ENCODE peak calls at places on chromosomes 7 and 10, in seven cellular contexts. One of them, this sample, is unnamed.

GRCh38 chr10:114526497-114527238 is 122.4 kb upstream of the AFAP1L2 start:
- DNase-seq in lower leg skin: peak
- DNase-seq in CD8-positive, alpha-beta T cell: peak
- DNase-seq in endothelial cell: peak
- DNase-seq in ascending aorta: peak
- DNase-seq in right atrium auricular region: peak
- DNase-seq in cardiac fibroblast: peak
- DNase-seq in this sample: no peak

GRCh38 chr7:106484562-106484961 is 176.4 kb downstream of the CCDC71L start:
- DNase-seq in endothelial cell: no peak
- DNase-seq in ascending aorta: no peak
- DNase-seq in right atrium auricular region: no peak
- DNase-seq in lower leg skin: no peak
- DNase-seq in CD8-positive, alpha-beta T cell: no peak
- DNase-seq in cardiac fibroblast: peak
- DNase-seq in this sample: no peak

GRCh38 chr10:86500846-86501245 is 20.7 kb downstream of the WAPL start:
- DNase-seq in right atrium auricular region: no peak
- DNase-seq in endothelial cell: no peak
- DNase-seq in lower leg skin: no peak
- DNase-seq in CD8-positive, alpha-beta T cell: no peak
- DNase-seq in ascending aorta: no peak
- DNase-seq in cardiac fibroblast: peak
- DNase-seq in this sample: no peak

GRCh38 chr10:29619273-29619672 is 15.5 kb downstream of the SVIL start:
- DNase-seq in endothelial cell: no peak
- DNase-seq in cardiac fibroblast: peak
- DNase-seq in CD8-positive, alpha-beta T cell: no peak
- DNase-seq in lower leg skin: no peak
- DNase-seq in right atrium auricular region: peak
- DNase-seq in ascending aorta: no peak
- DNase-seq in this sample: no peak

GRCh38 chr10:22429981-22430421 is 84.7 kb downstream of the SPAG6 start:
- DNase-seq in lower leg skin: no peak
- DNase-seq in cardiac fibroblast: no peak
- DNase-seq in CD8-positive, alpha-beta T cell: no peak
- DNase-seq in ascending aorta: no peak
- DNase-seq in endothelial cell: no peak
- DNase-seq in right atrium auricular region: no peak
- DNase-seq in this sample: no peak

GRCh38 chr7:105838273-105839141 is 37.9 kb downstream of the ATXN7L1 start:
- DNase-seq in ascending aorta: no peak
- DNase-seq in right atrium auricular region: no peak
- DNase-seq in CD8-positive, alpha-beta T cell: no peak
- DNase-seq in endothelial cell: no peak
- DNase-seq in lower leg skin: no peak
- DNase-seq in cardiac fibroblast: peak
- DNase-seq in this sample: no peak

GRCh38 chr10:89525556-89525955 is 9.8 kb downstream of the SLC16A12 start:
- DNase-seq in lower leg skin: no peak
- DNase-seq in endothelial cell: no peak
- DNase-seq in ascending aorta: no peak
- DNase-seq in right atrium auricular region: no peak
- DNase-seq in cardiac fibroblast: no peak
- DNase-seq in CD8-positive, alpha-beta T cell: no peak
- DNase-seq in this sample: no peak

GRCh38 chr7:157516911-157517781 is 180.3 kb downstream of the DNAJB6 start:
- DNase-seq in endothelial cell: no peak
- DNase-seq in CD8-positive, alpha-beta T cell: no peak
- DNase-seq in cardiac fibroblast: no peak
- DNase-seq in lower leg skin: peak
- DNase-seq in ascending aorta: no peak
- DNase-seq in right atrium auricular region: peak
- DNase-seq in this sample: no peak

GRCh38 chr10:74586088-74586585 is 240.3 kb upstream of the KAT6B start:
- DNase-seq in ascending aorta: no peak
- DNase-seq in cardiac fibroblast: peak
- DNase-seq in right atrium auricular region: no peak
- DNase-seq in CD8-positive, alpha-beta T cell: peak
- DNase-seq in lower leg skin: no peak
- DNase-seq in endothelial cell: no peak
- DNase-seq in this sample: no peak

GRCh38 chr7:130290745-130291144 is 2.2 kb upstream of the CPA4 start:
- DNase-seq in right atrium auricular region: no peak
- DNase-seq in CD8-positive, alpha-beta T cell: no peak
- DNase-seq in cardiac fibroblast: peak
- DNase-seq in lower leg skin: peak
- DNase-seq in ascending aorta: no peak
- DNase-seq in endothelial cell: no peak
- DNase-seq in this sample: no peak

GRCh38 chr7:30278849-30279505 is 5.4 kb upstream of the ZNRF2 start:
- DNase-seq in lower leg skin: no peak
- DNase-seq in CD8-positive, alpha-beta T cell: no peak
- DNase-seq in cardiac fibroblast: no peak
- DNase-seq in endothelial cell: no peak
- DNase-seq in right atrium auricular region: no peak
- DNase-seq in ascending aorta: no peak
- DNase-seq in this sample: no peak

GRCh38 chr10:97687785-97688781 is 1.0 kb upstream of the AVPI1 start:
- DNase-seq in cardiac fibroblast: peak
- DNase-seq in endothelial cell: no peak
- DNase-seq in CD8-positive, alpha-beta T cell: no peak
- DNase-seq in lower leg skin: no peak
- DNase-seq in ascending aorta: no peak
- DNase-seq in right atrium auricular region: no peak
- DNase-seq in this sample: no peak

GRCh38 chr10:79905322-79906314 is 43.3 kb downstream of the SFTPD start:
- DNase-seq in CD8-positive, alpha-beta T cell: no peak
- DNase-seq in endothelial cell: no peak
- DNase-seq in lower leg skin: no peak
- DNase-seq in right atrium auricular region: no peak
- DNase-seq in ascending aorta: no peak
- DNase-seq in cardiac fibroblast: peak
- DNase-seq in this sample: no peak

GRCh38 chr10:124469956-124470484 is 8.4 kb downstream of the LHPP start:
- DNase-seq in right atrium auricular region: no peak
- DNase-seq in cardiac fibroblast: no peak
- DNase-seq in ascending aorta: no peak
- DNase-seq in lower leg skin: no peak
- DNase-seq in endothelial cell: no peak
- DNase-seq in CD8-positive, alpha-beta T cell: no peak
- DNase-seq in this sample: no peak

GRCh38 chr7:138338361-138338760 is 121.7 kb upstream of the TRIM24 start:
- DNase-seq in cardiac fibroblast: peak
- DNase-seq in endothelial cell: no peak
- DNase-seq in right atrium auricular region: no peak
- DNase-seq in lower leg skin: peak
- DNase-seq in ascending aorta: no peak
- DNase-seq in CD8-positive, alpha-beta T cell: no peak
- DNase-seq in this sample: no peak

GRCh38 chr7:46072722-46073121 is 151.7 kb upstream of the IGFBP3 start:
- DNase-seq in right atrium auricular region: no peak
- DNase-seq in ascending aorta: no peak
- DNase-seq in endothelial cell: no peak
- DNase-seq in CD8-positive, alpha-beta T cell: no peak
- DNase-seq in lower leg skin: no peak
- DNase-seq in cardiac fibroblast: peak
- DNase-seq in this sample: no peak

GRCh38 chr7:16926861-16927260 is 45.1 kb upstream of the AGR3 start:
- DNase-seq in cardiac fibroblast: no peak
- DNase-seq in endothelial cell: no peak
- DNase-seq in CD8-positive, alpha-beta T cell: no peak
- DNase-seq in lower leg skin: no peak
- DNase-seq in ascending aorta: no peak
- DNase-seq in right atrium auricular region: no peak
- DNase-seq in this sample: no peak

GRCh38 chr10:103666109-103666508 is 172.6 kb downstream of the NEURL1 start:
- DNase-seq in endothelial cell: peak
- DNase-seq in cardiac fibroblast: peak
- DNase-seq in lower leg skin: no peak
- DNase-seq in right atrium auricular region: no peak
- DNase-seq in ascending aorta: no peak
- DNase-seq in CD8-positive, alpha-beta T cell: no peak
- DNase-seq in this sample: no peak

GRCh38 chr7:100220833-100221718 is 1.3 kb downstream of the PVRIG start:
- DNase-seq in lower leg skin: no peak
- DNase-seq in endothelial cell: no peak
- DNase-seq in right atrium auricular region: no peak
- DNase-seq in ascending aorta: no peak
- DNase-seq in CD8-positive, alpha-beta T cell: peak
- DNase-seq in cardiac fibroblast: no peak
- DNase-seq in this sample: no peak

GRCh38 chr7:88597941-88598425 is 161.5 kb upstream of the ZNF804B start:
- DNase-seq in right atrium auricular region: no peak
- DNase-seq in endothelial cell: no peak
- DNase-seq in lower leg skin: no peak
- DNase-seq in cardiac fibroblast: no peak
- DNase-seq in CD8-positive, alpha-beta T cell: no peak
- DNase-seq in ascending aorta: no peak
- DNase-seq in this sample: no peak

GRCh38 chr10:103476046-103476768 is 2.8 kb downstream of the CALHM3 start:
- DNase-seq in endothelial cell: peak
- DNase-seq in lower leg skin: no peak
- DNase-seq in right atrium auricular region: no peak
- DNase-seq in ascending aorta: no peak
- DNase-seq in cardiac fibroblast: peak
- DNase-seq in CD8-positive, alpha-beta T cell: no peak
- DNase-seq in this sample: no peak

GRCh38 chr10:71581376-71581775 is 138.2 kb downstream of the C10orf105 start:
- DNase-seq in right atrium auricular region: no peak
- DNase-seq in ascending aorta: no peak
- DNase-seq in cardiac fibroblast: no peak
- DNase-seq in CD8-positive, alpha-beta T cell: no peak
- DNase-seq in endothelial cell: no peak
- DNase-seq in lower leg skin: no peak
- DNase-seq in this sample: no peak

GRCh38 chr7:11570922-11571550 is 261.0 kb downstream of the THSD7A start:
- DNase-seq in endothelial cell: no peak
- DNase-seq in cardiac fibroblast: no peak
- DNase-seq in ascending aorta: no peak
- DNase-seq in lower leg skin: no peak
- DNase-seq in right atrium auricular region: no peak
- DNase-seq in CD8-positive, alpha-beta T cell: no peak
- DNase-seq in this sample: no peak

GRCh38 chr7:21011153-21011552 is 224.5 kb upstream of the SP8 start:
- DNase-seq in lower leg skin: no peak
- DNase-seq in cardiac fibroblast: no peak
- DNase-seq in right atrium auricular region: no peak
- DNase-seq in CD8-positive, alpha-beta T cell: no peak
- DNase-seq in endothelial cell: no peak
- DNase-seq in ascending aorta: no peak
- DNase-seq in this sample: no peak

GRCh38 chr10:52566471-52567246 is 205.9 kb downstream of the MBL2 start:
- DNase-seq in endothelial cell: peak
- DNase-seq in CD8-positive, alpha-beta T cell: no peak
- DNase-seq in ascending aorta: no peak
- DNase-seq in right atrium auricular region: no peak
- DNase-seq in lower leg skin: no peak
- DNase-seq in cardiac fibroblast: peak
- DNase-seq in this sample: no peak
- TF ChIP-seq CTCF in endothelial cell: peak
- TF ChIP-seq CTCF in CD8-positive, alpha-beta T cell: no peak
- TF ChIP-seq CTCF in ascending aorta: no peak
- TF ChIP-seq CTCF in right atrium auricular region: peak
- TF ChIP-seq CTCF in lower leg skin: no peak
- TF ChIP-seq CTCF in cardiac fibroblast: peak
- TF ChIP-seq CTCF in this sample: peak

GRCh38 chr7:68629-69028 is 123.7 kb upstream of the FAM20C start:
- DNase-seq in right atrium auricular region: no peak
- DNase-seq in CD8-positive, alpha-beta T cell: no peak
- DNase-seq in endothelial cell: no peak
- DNase-seq in cardiac fibroblast: peak
- DNase-seq in lower leg skin: no peak
- DNase-seq in ascending aorta: peak
- DNase-seq in this sample: no peak
- TF ChIP-seq CTCF in right atrium auricular region: no peak
- TF ChIP-seq CTCF in CD8-positive, alpha-beta T cell: no peak
- TF ChIP-seq CTCF in endothelial cell: no peak
- TF ChIP-seq CTCF in cardiac fibroblast: peak
- TF ChIP-seq CTCF in lower leg skin: no peak
- TF ChIP-seq CTCF in ascending aorta: no peak
- TF ChIP-seq CTCF in this sample: no peak

DNA sequence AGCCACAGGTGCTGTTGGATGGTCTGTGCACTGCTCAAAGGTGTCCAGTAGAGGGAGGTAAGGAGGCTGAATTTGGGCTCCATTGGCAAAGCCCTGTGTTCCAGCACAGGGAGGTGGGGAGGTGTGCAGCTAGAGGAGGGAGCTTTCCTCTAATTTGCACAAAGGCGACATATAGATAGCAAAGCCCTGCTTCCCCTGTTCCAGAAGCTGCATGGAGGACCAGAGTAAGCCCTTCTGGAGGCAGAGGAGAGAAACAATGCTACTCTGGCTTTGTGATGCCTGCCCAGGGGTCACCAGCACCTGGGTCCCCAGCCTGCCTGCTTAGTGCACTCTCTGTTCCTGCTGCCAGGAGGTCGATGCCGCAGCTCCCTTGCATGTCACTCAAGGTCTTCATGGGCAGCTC is 3.4 kb upstream of the ARHGAP22 start:
- DNase-seq in lower leg skin: peak
- DNase-seq in endothelial cell: peak
- DNase-seq in ascending aorta: no peak
- DNase-seq in cardiac fibroblast: peak
- DNase-seq in CD8-positive, alpha-beta T cell: no peak
- DNase-seq in right atrium auricular region: peak
- DNase-seq in this sample: no peak
- TF ChIP-seq CTCF in lower leg skin: no peak
- TF ChIP-seq CTCF in endothelial cell: peak
- TF ChIP-seq CTCF in ascending aorta: peak
- TF ChIP-seq CTCF in cardiac fibroblast: peak
- TF ChIP-seq CTCF in CD8-positive, alpha-beta T cell: peak
- TF ChIP-seq CTCF in right atrium auricular region: peak
- TF ChIP-seq CTCF in this sample: peak

GRCh38 chr10:73263948-73264347 is 11.5 kb upstream of the MRPS16 start:
- DNase-seq in ascending aorta: no peak
- DNase-seq in right atrium auricular region: no peak
- DNase-seq in cardiac fibroblast: peak
- DNase-seq in lower leg skin: no peak
- DNase-seq in CD8-positive, alpha-beta T cell: no peak
- DNase-seq in endothelial cell: no peak
- DNase-seq in this sample: no peak
- TF ChIP-seq CTCF in ascending aorta: no peak
- TF ChIP-seq CTCF in right atrium auricular region: peak
- TF ChIP-seq CTCF in cardiac fibroblast: peak
- TF ChIP-seq CTCF in lower leg skin: no peak
- TF ChIP-seq CTCF in CD8-positive, alpha-beta T cell: peak
- TF ChIP-seq CTCF in endothelial cell: peak
- TF ChIP-seq CTCF in this sample: peak

This sample was measured in D721Med.